ENCODE peak calls at places on chromosomes 16 and 17, in nine cellular contexts. C, P, R, X, K, B, N, D and Y are unnamed samples.

GRCh38 chr17:37476431-37477130 is 13.1 kb upstream of the DUSP14 start:
- DNase-seq in P (no peak), K (no peak), X (peak; percentile 63), R (no peak), N (no peak), D (no peak), B (no peak), C (peak; percentile 21), Y (no peak)

GRCh38 chr17:45834471-45835396 is 9.9 kb upstream of the SPPL2C start:
- DNase-seq in X (no peak), K (no peak), C (peak; percentile 41), D (no peak), R (no peak), B (peak; percentile 67), N (no peak), P (no peak), Y (no peak)

GRCh38 chr17:75691371-75692290 is 24.5 kb downstream of the SAP30BP start:
- DNase-seq in X (no peak), B (no peak), K (peak; percentile 52), R (no peak), N (peak; percentile 56), D (no peak), P (no peak), C (peak; percentile 95), Y (no peak)

GRCh38 chr17:79315282-79316106 is 240.9 kb downstream of the ENGASE start:
- DNase-seq in X (no peak), P (no peak), B (no peak), R (no peak), N (no peak), D (no peak), C (no peak), K (no peak), Y (no peak)

GRCh38 chr16:89602273-89602951 is 11.0 kb upstream of the DPEP1 start:
- DNase-seq in B (no peak), X (peak; percentile 83), R (peak; percentile 58), C (peak; percentile 85), N (peak; percentile 59), D (peak; percentile 19), P (no peak), K (no peak), Y (peak; percentile 91)

GRCh38 chr16:54955757-54956156 is 25.1 kb downstream of the IRX5 start:
- DNase-seq in P (no peak), N (no peak), C (no peak), X (no peak), B (no peak), D (no peak), R (no peak), K (no peak), Y (no peak)

GRCh38 chr17:74632597-74632996 is 9.1 kb upstream of the CD300E start:
- DNase-seq in K (no peak), N (no peak), R (no peak), X (no peak), B (no peak), D (no peak), C (no peak), P (no peak), Y (no peak)

GRCh38 chr16:84138824-84139627 is 6.0 kb downstream of the HSDL1 start:
- DNase-seq in R (no peak), K (no peak), P (no peak), N (peak; percentile 31), D (no peak), B (no peak), C (peak; percentile 36), X (peak; percentile 58), Y (peak; percentile 28)